ENCODE peak calls at places on chromosome 9, in eight cellular contexts. H is caudate nucleus; K is NK-92 treated with Interleukin-12 subunit alpha and Interleukin-12 subunit beta, amount 100 ng/mL, for 24 hours; W is HT1080; G is A549; C is T1000; S is NAMALWA; J is CD4-positive, CD25-positive, alpha-beta regulatory T cell. L is an unnamed sample.

GRCh38 chr9:131323629-131324028 is 34.1 kb downstream of the PLPP7 start:
- DNase-seq in J (no peak), H (no peak), K (no peak), W (no peak), G (no peak), S (no peak), C (no peak), L (no peak)

GRCh38 chr9:96014078-96014477 is 138.6 kb downstream of the ERCC6L2 start:
- DNase-seq in K (no peak), C (no peak), J (peak), G (no peak), W (no peak), S (no peak), H (no peak), L (no peak)

GRCh38 chr9:85359161-85359560 is 382.6 kb downstream of the AGTPBP1 start:
- DNase-seq in H (no peak), S (no peak), K (no peak), C (no peak), W (no peak), G (no peak), J (no peak), L (no peak)

GRCh38 chr9:131273791-131274673 is 2.3 kb downstream of the FAM78A start:
- DNase-seq in K (no peak), C (no peak), G (no peak), W (no peak), H (no peak), J (peak), S (peak), L (no peak)

GRCh38 chr9:77820293-77820954 is 172.3 kb upstream of the GNA14 start:
- DNase-seq in W (peak), G (peak), C (peak), K (no peak), S (no peak), J (peak), H (no peak), L (peak)

GRCh38 chr9:120931278-120932085 is 4.9 kb upstream of the TRAF1 start:
- DNase-seq in C (no peak), J (peak), K (peak), S (peak), H (no peak), W (peak), G (no peak), L (peak)

GRCh38 chr9:37443566-37443965 is 21.1 kb downstream of the GRHPR start:
- DNase-seq in K (no peak), J (no peak), W (no peak), S (no peak), G (no peak), C (no peak), H (no peak), L (no peak)

GRCh38 chr9:99075246-99075912 is 29.5 kb upstream of the TGFBR1 start:
- DNase-seq in J (no peak), C (peak), K (no peak), G (no peak), W (peak), S (no peak), H (no peak), L (no peak)

GRCh38 chr9:115167175-115167574 is 49.2 kb upstream of the TNC start:
- DNase-seq in J (no peak), H (no peak), K (no peak), C (peak), W (peak), S (no peak), G (no peak), L (peak)

GRCh38 chr9:130681769-130682489 is 11.7 kb upstream of the EXOSC2 start:
- DNase-seq in C (no peak), J (peak), W (peak), K (no peak), S (peak), H (peak), G (peak), L (no peak)

GRCh38 chr9:90180374-90180773 is 462.2 kb downstream of the DIRAS2 start:
- DNase-seq in C (no peak), W (no peak), S (no peak), K (no peak), H (no peak), J (no peak), G (no peak), L (no peak)

GRCh38 chr9:19174127-19174921 is 47.0 kb upstream of the PLIN2 start:
- DNase-seq in W (peak), K (peak), J (peak), C (peak), S (peak), H (no peak), G (peak), L (peak)

GRCh38 chr9:15915711-15916110 is 362.9 kb downstream of the CCDC171 start:
- DNase-seq in W (peak), C (no peak), J (no peak), H (no peak), K (no peak), G (no peak), S (no peak), L (no peak)

GRCh38 chr9:99049228-99049627 is 55.7 kb upstream of the TGFBR1 start:
- DNase-seq in K (no peak), W (no peak), J (no peak), C (no peak), G (no peak), S (no peak), H (no peak), L (no peak)

GRCh38 chr9:115144706-115145105 is 26.7 kb upstream of the TNC start:
- DNase-seq in G (no peak), J (no peak), H (no peak), K (no peak), W (no peak), S (no peak), C (no peak), L (no peak)

GRCh38 chr9:110260911-110261310 is 4.6 kb upstream of the TXN start:
- DNase-seq in J (no peak), G (no peak), K (no peak), W (no peak), C (no peak), S (no peak), H (no peak), L (no peak)

GRCh38 chr9:114677418-114677817 is 4.6 kb downstream of the TEX48 start:
- DNase-seq in W (peak), K (no peak), J (no peak), S (no peak), H (peak), G (peak), C (peak), L (peak)

GRCh38 chr9:136527131-136527530 is 18.7 kb downstream of the NOTCH1 start:
- DNase-seq in C (no peak), H (no peak), K (no peak), S (no peak), G (no peak), W (no peak), J (no peak), L (no peak)

GRCh38 chr9:115198018-115198417 is 80.1 kb upstream of the TNC start:
- DNase-seq in W (peak), G (no peak), C (no peak), K (no peak), H (no peak), S (no peak), J (no peak), L (peak)

GRCh38 chr9:133788045-133788818 is 50.1 kb upstream of the SARDH start:
- DNase-seq in K (no peak), H (no peak), J (no peak), W (no peak), C (no peak), S (no peak), G (no peak), L (no peak)

GRCh38 chr9:18294229-18294628 is 179.7 kb upstream of the ADAMTSL1 start:
- DNase-seq in C (no peak), H (no peak), W (no peak), J (no peak), G (no peak), K (no peak), S (no peak), L (no peak)

GRCh38 chr9:134872482-134873231 is 8.0 kb upstream of the FCN2 start:
- DNase-seq in W (peak), S (peak), H (no peak), C (no peak), K (no peak), J (no peak), G (no peak), L (no peak)

GRCh38 chr9:1058826-1059225 is 8.7 kb downstream of the DMRT2 start:
- DNase-seq in J (no peak), K (no peak), S (no peak), H (no peak), G (no peak), W (no peak), C (no peak), L (no peak)

GRCh38 chr9:129866373-129867137 is 31.3 kb downstream of the USP20 start:
- DNase-seq in K (no peak), J (peak), C (no peak), S (no peak), H (no peak), W (no peak), G (no peak), L (no peak)

GRCh38 chr9:128011071-128011817 is 30.5 kb upstream of the EEIG1 start:
- DNase-seq in C (no peak), K (no peak), S (no peak), J (no peak), H (no peak), W (no peak), G (peak), L (no peak)

GRCh38 chr9:109329274-109330258 is 8.7 kb upstream of the EPB41L4B start:
- DNase-seq in S (no peak), J (no peak), C (peak), G (peak), H (no peak), K (no peak), W (peak), L (peak)

GRCh38 chr9:112112519-112112918 is 62.6 kb downstream of the SUSD1 start:
- DNase-seq in J (no peak), C (peak), K (no peak), S (no peak), W (peak), H (no peak), G (peak), L (peak)

GRCh38 chr9:7656648-7657047 is 142.9 kb downstream of the DMAC1 start:
- DNase-seq in W (peak), S (no peak), J (no peak), C (no peak), K (no peak), H (no peak), G (peak), L (no peak)

GRCh38 chr9:132591751-132592314 is 9.4 kb downstream of the BARHL1 start:
- DNase-seq in C (no peak), W (no peak), S (no peak), G (no peak), J (no peak), K (no peak), H (no peak), L (no peak)

GRCh38 chr9:92164490-92164889 is 49.3 kb upstream of the SPTLC1 start:
- DNase-seq in J (no peak), K (no peak), C (no peak), S (no peak), H (no peak), W (no peak), G (no peak), L (no peak)

L was measured in SJSA1.